ENCODE peak calls at places on chromosomes 12 and 14, in seven cellular contexts. C is dermis microvascular lymphatic vessel endothelial cell; S is stimulated activated CD8-positive, alpha-beta memory T cell treated with anti-CD3 and anti-CD28 coated beads, Interleukin-15, amount 100 ng/mL, for 24 hours; P is stimulated activated CD4-positive, alpha-beta T cell treated with anti-CD3 and anti-CD28 coated beads, Interleukin-2, amount 100 ng/mL, for 24 hours; Z is uterus; V is Caki2; M is tibial artery. H is an unnamed sample.

GRCh38 chr14:100737526-100737925 is 10.8 kb downstream of the DLK1 start:
- DNase-seq in C (no peak), S (no peak), P (no peak), Z (peak), V (no peak), M (no peak), H (no peak)

GRCh38 chr12:26701604-26702215 is 131.3 kb downstream of the ITPR2 start:
- DNase-seq in C (peak), S (no peak), P (no peak), Z (no peak), V (peak), M (no peak), H (peak)

GRCh38 chr14:99817331-99817730 is 24.1 kb downstream of the EML1 start:
- DNase-seq in C (no peak), S (no peak), P (no peak), Z (no peak), V (no peak), M (no peak), H (no peak)

GRCh38 chr12:106114084-106115068 is 24.4 kb downstream of the NUAK1 start:
- DNase-seq in C (no peak), S (no peak), P (no peak), Z (peak), V (no peak), M (peak), H (no peak)

GRCh38 chr12:101379149-101379548 is 28.4 kb downstream of the ARL1 start:
- DNase-seq in C (no peak), S (no peak), P (no peak), Z (no peak), V (no peak), M (no peak), H (no peak)

GRCh38 chr12:76560083-76560491 is 516 bp upstream of the OSBPL8 start:
- DNase-seq in C (no peak), S (no peak), P (no peak), Z (no peak), V (no peak), M (no peak), H (no peak)

GRCh38 chr14:24837280-24838046 is 203.5 kb upstream of the GZMB start:
- DNase-seq in C (no peak), S (no peak), P (no peak), Z (no peak), V (peak), M (no peak), H (no peak)

GRCh38 chr12:90268574-90268973 is 559.9 kb upstream of the ATP2B1 start:
- DNase-seq in C (no peak), S (no peak), P (no peak), Z (no peak), V (no peak), M (no peak), H (no peak)

GRCh38 chr14:58100735-58101368 is 51.2 kb downstream of the ARMH4 start:
- DNase-seq in C (peak), S (no peak), P (no peak), Z (no peak), V (peak), M (no peak), H (no peak)

GRCh38 chr12:40226652-40227051 is 1.9 kb downstream of the LRRK2 start:
- DNase-seq in C (no peak), S (no peak), P (no peak), Z (peak), V (peak), M (peak), H (no peak)

GRCh38 chr14:92960706-92961566 is 38.0 kb downstream of the CHGA start:
- DNase-seq in C (peak), S (no peak), P (no peak), Z (no peak), V (no peak), M (no peak), H (no peak)

GRCh38 chr12:122144885-122145284 is 29.1 kb downstream of the IL31 start:
- DNase-seq in C (no peak), S (no peak), P (no peak), Z (no peak), V (no peak), M (no peak), H (no peak)